ENCODE peak calls at places on chromosome 17, in eight cellular contexts. One of them, this sample, is unnamed.

GRCh38 chr17:79005063-79005861 is 4.3 kb downstream of the CANT1 start:
- DNase-seq in iris pigment epithelial cell: no peak
- DNase-seq in ureter: peak
- DNase-seq in AG08396: no peak
- DNase-seq in SW480: peak
- DNase-seq in tibial artery: no peak
- DNase-seq in GM04503: no peak
- DNase-seq in cardiac fibroblast: no peak
- DNase-seq in this sample: peak

GRCh38 chr17:49634487-49634865 is 43.4 kb downstream of the SPOP start:
- DNase-seq in iris pigment epithelial cell: no peak
- DNase-seq in ureter: no peak
- DNase-seq in GM04503: no peak
- DNase-seq in SW480: no peak
- DNase-seq in cardiac fibroblast: no peak
- DNase-seq in tibial artery: no peak
- DNase-seq in AG08396: no peak
- DNase-seq in this sample: no peak

GRCh38 chr17:81527591-81528383 is at the start of gene FSCN2:
- DNase-seq in SW480: peak
- DNase-seq in GM04503: no peak
- DNase-seq in iris pigment epithelial cell: no peak
- DNase-seq in AG08396: peak
- DNase-seq in ureter: no peak
- DNase-seq in cardiac fibroblast: no peak
- DNase-seq in tibial artery: no peak
- DNase-seq in this sample: no peak

GRCh38 chr17:67566656-67567055 is 151.1 kb upstream of the NOL11 start:
- DNase-seq in GM04503: no peak
- DNase-seq in AG08396: no peak
- DNase-seq in iris pigment epithelial cell: no peak
- DNase-seq in ureter: no peak
- DNase-seq in SW480: no peak
- DNase-seq in tibial artery: no peak
- DNase-seq in cardiac fibroblast: no peak
- DNase-seq in this sample: no peak

GRCh38 chr17:9389116-9389515 is 186.5 kb downstream of the STX8 start:
- DNase-seq in iris pigment epithelial cell: peak
- DNase-seq in cardiac fibroblast: peak
- DNase-seq in GM04503: peak
- DNase-seq in ureter: no peak
- DNase-seq in SW480: peak
- DNase-seq in AG08396: peak
- DNase-seq in tibial artery: no peak
- DNase-seq in this sample: no peak

GRCh38 chr17:47999612-48000011 is 28.7 kb downstream of the CDK5RAP3 start:
- DNase-seq in GM04503: no peak
- DNase-seq in iris pigment epithelial cell: no peak
- DNase-seq in tibial artery: no peak
- DNase-seq in SW480: peak
- DNase-seq in ureter: no peak
- DNase-seq in cardiac fibroblast: no peak
- DNase-seq in AG08396: no peak
- DNase-seq in this sample: no peak

GRCh38 chr17:60170835-60171752 is 21.3 kb downstream of the CA4 start:
- DNase-seq in ureter: no peak
- DNase-seq in GM04503: no peak
- DNase-seq in iris pigment epithelial cell: peak
- DNase-seq in SW480: no peak
- DNase-seq in tibial artery: no peak
- DNase-seq in cardiac fibroblast: no peak
- DNase-seq in AG08396: peak
- DNase-seq in this sample: peak

GRCh38 chr17:4969551-4970231 is 2.1 kb upstream of the SPAG7 start:
- DNase-seq in ureter: no peak
- DNase-seq in GM04503: no peak
- DNase-seq in iris pigment epithelial cell: peak
- DNase-seq in tibial artery: no peak
- DNase-seq in AG08396: peak
- DNase-seq in cardiac fibroblast: no peak
- DNase-seq in SW480: peak
- DNase-seq in this sample: no peak

GRCh38 chr17:48515925-48516900 is 14.6 kb downstream of the HOXB1 start:
- DNase-seq in ureter: no peak
- DNase-seq in SW480: no peak
- DNase-seq in cardiac fibroblast: no peak
- DNase-seq in AG08396: no peak
- DNase-seq in GM04503: no peak
- DNase-seq in tibial artery: no peak
- DNase-seq in iris pigment epithelial cell: no peak
- DNase-seq in this sample: no peak

GRCh38 chr17:33291248-33292183 is 1.6 kb downstream of the ASIC2 start:
- DNase-seq in tibial artery: no peak
- DNase-seq in cardiac fibroblast: peak
- DNase-seq in AG08396: peak
- DNase-seq in iris pigment epithelial cell: peak
- DNase-seq in ureter: no peak
- DNase-seq in GM04503: no peak
- DNase-seq in SW480: no peak
- DNase-seq in this sample: no peak